ENCODE peak calls at places on chromosome 10, in seven cellular contexts. One of them, this sample, is unnamed.

GRCh38 chr10:79144341-79145173 is 75.8 kb downstream of the ZMIZ1 start:
- DNase-seq in cardiac fibroblast: no peak
- DNase-seq in Calu3: no peak
- DNase-seq in BJ: no peak
- DNase-seq in WERI-Rb-1: no peak
- DNase-seq in HFFc6: no peak
- DNase-seq in astrocyte of the spinal cord: peak
- DNase-seq in this sample: peak

GRCh38 chr10:49056356-49056755 is 59.0 kb downstream of the VSTM4 start:
- DNase-seq in cardiac fibroblast: no peak
- DNase-seq in Calu3: no peak
- DNase-seq in BJ: no peak
- DNase-seq in WERI-Rb-1: no peak
- DNase-seq in HFFc6: no peak
- DNase-seq in astrocyte of the spinal cord: no peak
- DNase-seq in this sample: no peak

GRCh38 chr10:91198781-91199180 is 21.7 kb upstream of the PCGF5 start:
- DNase-seq in cardiac fibroblast: peak
- DNase-seq in Calu3: no peak
- DNase-seq in BJ: peak
- DNase-seq in WERI-Rb-1: no peak
- DNase-seq in HFFc6: peak
- DNase-seq in astrocyte of the spinal cord: peak
- DNase-seq in this sample: peak

GRCh38 chr10:121510201-121510771 is 88.0 kb downstream of the FGFR2 start:
- DNase-seq in cardiac fibroblast: no peak
- DNase-seq in Calu3: no peak
- DNase-seq in BJ: no peak
- DNase-seq in WERI-Rb-1: no peak
- DNase-seq in HFFc6: no peak
- DNase-seq in astrocyte of the spinal cord: no peak
- DNase-seq in this sample: no peak

GRCh38 chr10:110076559-110077318 is 69.0 kb downstream of the ADD3 start:
- DNase-seq in cardiac fibroblast: peak
- DNase-seq in Calu3: peak
- DNase-seq in BJ: peak
- DNase-seq in WERI-Rb-1: no peak
- DNase-seq in HFFc6: peak
- DNase-seq in astrocyte of the spinal cord: peak
- DNase-seq in this sample: peak

GRCh38 chr10:132961-133898 is 2.0 kb upstream of the ZMYND11 start:
- DNase-seq in cardiac fibroblast: peak
- DNase-seq in Calu3: no peak
- DNase-seq in BJ: peak
- DNase-seq in WERI-Rb-1: no peak
- DNase-seq in HFFc6: peak
- DNase-seq in astrocyte of the spinal cord: peak
- DNase-seq in this sample: peak

GRCh38 chr10:44458671-44459403 is 73.9 kb upstream of the CXCL12 start:
- DNase-seq in cardiac fibroblast: no peak
- DNase-seq in Calu3: no peak
- DNase-seq in BJ: no peak
- DNase-seq in WERI-Rb-1: no peak
- DNase-seq in HFFc6: no peak
- DNase-seq in astrocyte of the spinal cord: no peak
- DNase-seq in this sample: no peak

GRCh38 chr10:97861351-97861750 is 11.7 kb downstream of the GOLGA7B start:
- DNase-seq in cardiac fibroblast: peak
- DNase-seq in Calu3: peak
- DNase-seq in BJ: no peak
- DNase-seq in WERI-Rb-1: no peak
- DNase-seq in HFFc6: peak
- DNase-seq in astrocyte of the spinal cord: peak
- DNase-seq in this sample: peak

GRCh38 chr10:30963994-30964930 is 67.4 kb downstream of the ZNF438 start:
- DNase-seq in cardiac fibroblast: no peak
- DNase-seq in Calu3: no peak
- DNase-seq in BJ: no peak
- DNase-seq in WERI-Rb-1: no peak
- DNase-seq in HFFc6: no peak
- DNase-seq in astrocyte of the spinal cord: no peak
- DNase-seq in this sample: no peak

GRCh38 chr10:12636585-12636984 is 287.2 kb downstream of the CAMK1D start:
- DNase-seq in cardiac fibroblast: no peak
- DNase-seq in Calu3: no peak
- DNase-seq in BJ: no peak
- DNase-seq in WERI-Rb-1: no peak
- DNase-seq in HFFc6: no peak
- DNase-seq in astrocyte of the spinal cord: no peak
- DNase-seq in this sample: no peak

GRCh38 chr10:67837519-67838314 is at the start of gene DNAJC12:
- DNase-seq in cardiac fibroblast: peak
- DNase-seq in Calu3: no peak
- DNase-seq in BJ: no peak
- DNase-seq in WERI-Rb-1: peak
- DNase-seq in HFFc6: peak
- DNase-seq in astrocyte of the spinal cord: peak
- DNase-seq in this sample: peak

GRCh38 chr10:1142596-1142995 is 86.4 kb downstream of the WDR37 start:
- DNase-seq in cardiac fibroblast: no peak
- DNase-seq in Calu3: no peak
- DNase-seq in BJ: no peak
- DNase-seq in WERI-Rb-1: no peak
- DNase-seq in HFFc6: no peak
- DNase-seq in astrocyte of the spinal cord: no peak
- DNase-seq in this sample: no peak

GRCh38 chr10:14648042-14648765 is 126.5 kb downstream of the FAM107B start:
- DNase-seq in cardiac fibroblast: peak
- DNase-seq in Calu3: peak
- DNase-seq in BJ: no peak
- DNase-seq in WERI-Rb-1: peak
- DNase-seq in HFFc6: peak
- DNase-seq in astrocyte of the spinal cord: peak
- DNase-seq in this sample: peak

GRCh38 chr10:102657984-102658724 is 13.9 kb downstream of the TRIM8 start:
- DNase-seq in cardiac fibroblast: peak
- DNase-seq in Calu3: no peak
- DNase-seq in BJ: no peak
- DNase-seq in WERI-Rb-1: no peak
- DNase-seq in HFFc6: no peak
- DNase-seq in astrocyte of the spinal cord: no peak
- DNase-seq in this sample: peak

GRCh38 chr10:56895306-56895705 is 534.2 kb upstream of the ZWINT start:
- DNase-seq in cardiac fibroblast: no peak
- DNase-seq in Calu3: no peak
- DNase-seq in BJ: no peak
- DNase-seq in WERI-Rb-1: no peak
- DNase-seq in HFFc6: no peak
- DNase-seq in astrocyte of the spinal cord: no peak
- DNase-seq in this sample: no peak

GRCh38 chr10:122342293-122343134 is 32.0 kb upstream of the PLEKHA1 start:
- DNase-seq in cardiac fibroblast: peak
- DNase-seq in Calu3: peak
- DNase-seq in BJ: peak
- DNase-seq in WERI-Rb-1: peak
- DNase-seq in HFFc6: peak
- DNase-seq in astrocyte of the spinal cord: peak
- DNase-seq in this sample: peak

GRCh38 chr10:47404446-47404845 is 20.4 kb upstream of the ZNF488 start:
- DNase-seq in cardiac fibroblast: no peak
- DNase-seq in Calu3: no peak
- DNase-seq in BJ: no peak
- DNase-seq in WERI-Rb-1: peak
- DNase-seq in HFFc6: no peak
- DNase-seq in astrocyte of the spinal cord: no peak
- DNase-seq in this sample: no peak

GRCh38 chr10:79038841-79039201 is 29.9 kb upstream of the ZMIZ1 start:
- DNase-seq in cardiac fibroblast: peak
- DNase-seq in Calu3: no peak
- DNase-seq in BJ: peak
- DNase-seq in WERI-Rb-1: peak
- DNase-seq in HFFc6: no peak
- DNase-seq in astrocyte of the spinal cord: peak
- DNase-seq in this sample: no peak

GRCh38 chr10:62681211-62681940 is 123.1 kb upstream of the ADO start:
- DNase-seq in cardiac fibroblast: no peak
- DNase-seq in Calu3: no peak
- DNase-seq in BJ: no peak
- DNase-seq in WERI-Rb-1: no peak
- DNase-seq in HFFc6: no peak
- DNase-seq in astrocyte of the spinal cord: no peak
- DNase-seq in this sample: peak

GRCh38 chr10:57699944-57700343 is 567.8 kb downstream of the IPMK start:
- DNase-seq in cardiac fibroblast: peak
- DNase-seq in Calu3: peak
- DNase-seq in BJ: no peak
- DNase-seq in WERI-Rb-1: no peak
- DNase-seq in HFFc6: no peak
- DNase-seq in astrocyte of the spinal cord: peak
- DNase-seq in this sample: no peak

GRCh38 chr10:28479366-28479765 is 53.6 kb upstream of the WAC start:
- DNase-seq in cardiac fibroblast: peak
- DNase-seq in Calu3: no peak
- DNase-seq in BJ: no peak
- DNase-seq in WERI-Rb-1: no peak
- DNase-seq in HFFc6: no peak
- DNase-seq in astrocyte of the spinal cord: no peak
- DNase-seq in this sample: no peak

DNA sequence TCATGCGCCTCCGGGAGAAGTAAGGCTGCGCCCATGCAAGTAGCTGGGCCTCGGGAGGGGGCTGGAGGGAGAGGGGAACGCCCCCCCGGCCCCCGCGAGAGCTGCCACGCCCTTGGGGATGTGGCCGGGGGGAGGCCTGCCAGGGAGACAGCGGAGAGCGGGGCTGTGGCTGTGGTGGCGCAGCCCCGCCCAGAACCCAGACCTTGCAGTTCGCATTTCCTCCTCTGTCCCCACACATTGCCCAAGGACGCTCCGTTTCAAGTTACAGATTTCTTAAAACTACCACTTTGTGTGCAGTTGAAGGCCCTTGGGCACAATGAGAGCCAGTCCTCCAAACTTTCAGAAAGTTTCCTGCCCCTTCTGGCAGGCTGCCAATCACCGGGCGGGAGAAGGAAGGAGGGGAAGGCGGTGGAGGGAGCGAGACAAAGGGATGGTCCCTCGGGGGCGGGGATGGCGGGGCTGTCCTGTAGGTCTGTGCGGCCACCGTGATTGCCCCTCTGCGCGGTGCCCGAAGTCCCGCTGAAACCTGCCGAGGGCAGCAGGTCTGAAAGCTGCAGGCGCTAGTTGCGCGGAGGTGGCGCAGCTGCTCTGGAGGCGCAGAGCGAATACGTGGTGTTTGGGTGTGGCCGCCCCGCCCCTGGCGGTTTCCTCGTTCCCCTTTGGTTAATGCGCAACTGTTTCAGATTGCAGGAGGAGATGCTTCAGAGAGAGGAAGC is 2.1 kb downstream of the VIM start:
- DNase-seq in cardiac fibroblast: peak
- DNase-seq in Calu3: peak
- DNase-seq in BJ: no peak
- DNase-seq in WERI-Rb-1: peak
- DNase-seq in HFFc6: peak
- DNase-seq in astrocyte of the spinal cord: peak
- DNase-seq in this sample: peak
- TF ChIP-seq CTCF in cardiac fibroblast: no peak
- TF ChIP-seq CTCF in Calu3: no peak
- TF ChIP-seq CTCF in BJ: no peak
- TF ChIP-seq CTCF in WERI-Rb-1: no peak
- TF ChIP-seq CTCF in HFFc6: no peak
- TF ChIP-seq CTCF in astrocyte of the spinal cord: no peak
- TF ChIP-seq CTCF in this sample: no peak

DNA sequence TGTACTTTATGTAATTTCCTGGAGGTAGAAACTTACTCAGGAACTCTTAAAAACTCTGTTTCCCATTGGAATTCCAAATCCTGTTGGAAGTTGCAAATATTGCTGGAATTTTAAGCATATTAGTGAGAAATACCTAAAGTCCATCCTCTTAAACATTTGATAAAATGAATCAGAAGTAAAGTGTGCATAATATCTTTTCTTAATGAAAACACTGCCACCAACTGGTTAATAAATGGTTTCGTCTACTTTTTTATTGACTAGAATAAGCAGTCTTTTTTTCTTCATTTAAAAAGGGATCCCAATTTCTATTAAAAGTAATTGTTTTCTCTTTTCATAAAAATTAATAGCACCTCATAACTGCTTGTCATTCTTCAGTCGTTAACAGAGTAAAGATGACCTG is 28.3 kb downstream of the NPS start:
- DNase-seq in cardiac fibroblast: peak
- DNase-seq in Calu3: no peak
- DNase-seq in BJ: no peak
- DNase-seq in WERI-Rb-1: no peak
- DNase-seq in HFFc6: no peak
- DNase-seq in astrocyte of the spinal cord: peak
- DNase-seq in this sample: peak
- TF ChIP-seq CTCF in cardiac fibroblast: no peak
- TF ChIP-seq CTCF in Calu3: no peak
- TF ChIP-seq CTCF in BJ: no peak
- TF ChIP-seq CTCF in WERI-Rb-1: no peak
- TF ChIP-seq CTCF in HFFc6: peak
- TF ChIP-seq CTCF in astrocyte of the spinal cord: no peak
- TF ChIP-seq CTCF in this sample: peak

GRCh38 chr10:113614304-113614703 is 49.5 kb downstream of the NRAP start:
- DNase-seq in cardiac fibroblast: no peak
- DNase-seq in Calu3: no peak
- DNase-seq in BJ: no peak
- DNase-seq in WERI-Rb-1: no peak
- DNase-seq in HFFc6: no peak
- DNase-seq in astrocyte of the spinal cord: no peak
- DNase-seq in this sample: no peak
- TF ChIP-seq CTCF in cardiac fibroblast: no peak
- TF ChIP-seq CTCF in Calu3: no peak
- TF ChIP-seq CTCF in BJ: no peak
- TF ChIP-seq CTCF in WERI-Rb-1: no peak
- TF ChIP-seq CTCF in HFFc6: no peak
- TF ChIP-seq CTCF in astrocyte of the spinal cord: no peak
- TF ChIP-seq CTCF in this sample: no peak

GRCh38 chr10:35058686-35059085 is 31.5 kb downstream of the CUL2 start:
- DNase-seq in cardiac fibroblast: no peak
- DNase-seq in Calu3: no peak
- DNase-seq in BJ: no peak
- DNase-seq in WERI-Rb-1: no peak
- DNase-seq in HFFc6: no peak
- DNase-seq in astrocyte of the spinal cord: no peak
- DNase-seq in this sample: no peak

GRCh38 chr10:35056686-35057085 is 33.5 kb downstream of the CUL2 start:
- DNase-seq in cardiac fibroblast: no peak
- DNase-seq in Calu3: no peak
- DNase-seq in BJ: no peak
- DNase-seq in WERI-Rb-1: no peak
- DNase-seq in HFFc6: no peak
- DNase-seq in astrocyte of the spinal cord: no peak
- DNase-seq in this sample: no peak

GRCh38 chr10:35056133-35056532 is 34.0 kb downstream of the CUL2 start:
- DNase-seq in cardiac fibroblast: no peak
- DNase-seq in Calu3: no peak
- DNase-seq in BJ: no peak
- DNase-seq in WERI-Rb-1: no peak
- DNase-seq in HFFc6: no peak
- DNase-seq in astrocyte of the spinal cord: no peak
- DNase-seq in this sample: no peak

GRCh38 chr10:35059486-35059885 is 30.7 kb downstream of the CUL2 start:
- DNase-seq in cardiac fibroblast: no peak
- DNase-seq in Calu3: no peak
- DNase-seq in BJ: no peak
- DNase-seq in WERI-Rb-1: no peak
- DNase-seq in HFFc6: no peak
- DNase-seq in astrocyte of the spinal cord: no peak
- DNase-seq in this sample: peak

GRCh38 chr10:35058134-35058533 is 32.0 kb downstream of the CUL2 start:
- DNase-seq in cardiac fibroblast: peak
- DNase-seq in Calu3: peak
- DNase-seq in BJ: peak
- DNase-seq in WERI-Rb-1: no peak
- DNase-seq in HFFc6: peak
- DNase-seq in astrocyte of the spinal cord: peak
- DNase-seq in this sample: peak
- TF ChIP-seq CTCF in cardiac fibroblast: no peak
- TF ChIP-seq CTCF in Calu3: no peak
- TF ChIP-seq CTCF in BJ: no peak
- TF ChIP-seq CTCF in WERI-Rb-1: no peak
- TF ChIP-seq CTCF in HFFc6: no peak
- TF ChIP-seq CTCF in astrocyte of the spinal cord: no peak
- TF ChIP-seq CTCF in this sample: no peak